ENCODE peak calls at places on chromosomes 5 and 9, in nine cellular contexts. T, O, H, E, F, X, L, A and Y are unnamed samples.

GRCh38 chr9:15999422-16000339 is 446.8 kb downstream of the CCDC171 start:
- DNase-seq in O (no peak), T (peak; percentile 54), X (peak; percentile 88), A (no peak), H (no peak), L (no peak), E (peak; percentile 81), F (no peak), Y (no peak)

GRCh38 chr5:141800629-141801028 is 77.6 kb downstream of the PCDH1 start:
- DNase-seq in O (no peak), H (no peak), A (no peak), E (no peak), F (no peak), X (no peak), L (no peak), T (no peak), Y (no peak)

GRCh38 chr9:114655689-114656088 is 1.9 kb downstream of the TEX53 start:
- DNase-seq in T (no peak), O (no peak), X (peak; percentile 63), L (no peak), F (no peak), E (peak; percentile 52), A (no peak), H (no peak), Y (no peak)

GRCh38 chr9:79185866-79186265 is 385.9 kb upstream of the TLE4 start:
- DNase-seq in L (no peak), E (no peak), T (no peak), H (no peak), O (no peak), F (no peak), X (peak; percentile 13), A (no peak), Y (no peak)

GRCh38 chr5:162248107-162248713 is 180.6 kb downstream of the GABRG2 start:
- DNase-seq in O (peak; percentile 91), F (no peak), X (no peak), E (no peak), A (no peak), L (no peak), H (no peak), T (no peak), Y (no peak)

GRCh38 chr9:133612051-133612450 is 2.9 kb upstream of the FAM163B start:
- DNase-seq in E (no peak), O (no peak), H (no peak), T (no peak), L (no peak), F (no peak), A (no peak), X (no peak), Y (no peak)

GRCh38 chr5:132763369-132764036 is 13.5 kb downstream of the SEPTIN8 start:
- DNase-seq in F (no peak), O (no peak), X (no peak), T (no peak), L (no peak), E (no peak), H (no peak), A (no peak), Y (no peak)

GRCh38 chr5:359301-359897 is 37.9 kb downstream of the AHRR start:
- DNase-seq in H (no peak), L (no peak), E (no peak), A (no peak), X (no peak), O (no peak), T (no peak), F (no peak), Y (peak; percentile 0)

GRCh38 chr5:172110260-172110815 is 77.7 kb downstream of the STK10 start:
- DNase-seq in F (no peak), A (no peak), X (no peak), O (no peak), E (no peak), L (no peak), H (no peak), T (no peak), Y (no peak)